ENCODE peak calls at places on chromosomes 1 and 21, in seven cellular contexts. One of them, this sample, is unnamed.

GRCh38 chr1:87051965-87052364 is 137.5 kb downstream of the HS2ST1 start:
- DNase-seq in body of pancreas: no peak
- DNase-seq in AG10803: no peak
- DNase-seq in AG09309: no peak
- DNase-seq in cardiac muscle cell: no peak
- DNase-seq in cardiac fibroblast: no peak
- DNase-seq in upper lobe of right lung: no peak
- DNase-seq in this sample: no peak

GRCh38 chr1:168227620-168228019 is 1.8 kb downstream of the SFT2D2 start:
- DNase-seq in upper lobe of right lung: no peak
- DNase-seq in cardiac fibroblast: no peak
- DNase-seq in AG09309: no peak
- DNase-seq in cardiac muscle cell: no peak
- DNase-seq in body of pancreas: no peak
- DNase-seq in AG10803: peak
- DNase-seq in this sample: no peak

GRCh38 chr1:111989531-111990025 is at the start of gene KCND3:
- DNase-seq in cardiac fibroblast: peak
- DNase-seq in cardiac muscle cell: peak
- DNase-seq in AG09309: no peak
- DNase-seq in upper lobe of right lung: peak
- DNase-seq in body of pancreas: peak
- DNase-seq in AG10803: peak
- DNase-seq in this sample: peak

GRCh38 chr1:12197483-12197880 is 30.7 kb downstream of the TNFRSF1B start:
- DNase-seq in body of pancreas: no peak
- DNase-seq in upper lobe of right lung: no peak
- DNase-seq in AG10803: no peak
- DNase-seq in cardiac fibroblast: no peak
- DNase-seq in cardiac muscle cell: no peak
- DNase-seq in AG09309: no peak
- DNase-seq in this sample: no peak

GRCh38 chr1:99069146-99069545 is 64.5 kb upstream of the PLPPR5 start:
- DNase-seq in cardiac muscle cell: no peak
- DNase-seq in body of pancreas: no peak
- DNase-seq in AG10803: no peak
- DNase-seq in AG09309: no peak
- DNase-seq in cardiac fibroblast: no peak
- DNase-seq in upper lobe of right lung: no peak
- DNase-seq in this sample: no peak

GRCh38 chr1:172699111-172699510 is 40.2 kb downstream of the FASLG start:
- DNase-seq in cardiac fibroblast: peak
- DNase-seq in AG09309: no peak
- DNase-seq in AG10803: peak
- DNase-seq in cardiac muscle cell: no peak
- DNase-seq in upper lobe of right lung: no peak
- DNase-seq in body of pancreas: no peak
- DNase-seq in this sample: peak

GRCh38 chr1:66350001-66350547 is 183.9 kb upstream of the SGIP1 start:
- DNase-seq in cardiac fibroblast: peak
- DNase-seq in AG10803: peak
- DNase-seq in upper lobe of right lung: no peak
- DNase-seq in body of pancreas: no peak
- DNase-seq in cardiac muscle cell: no peak
- DNase-seq in AG09309: no peak
- DNase-seq in this sample: no peak

GRCh38 chr1:93976711-93977328 is 67.6 kb upstream of the GCLM start:
- DNase-seq in upper lobe of right lung: no peak
- DNase-seq in AG09309: no peak
- DNase-seq in cardiac muscle cell: no peak
- DNase-seq in AG10803: no peak
- DNase-seq in cardiac fibroblast: no peak
- DNase-seq in body of pancreas: no peak
- DNase-seq in this sample: no peak

GRCh38 chr1:239016337-239016736 is 370.0 kb upstream of the CHRM3 start:
- DNase-seq in cardiac muscle cell: no peak
- DNase-seq in AG09309: no peak
- DNase-seq in cardiac fibroblast: no peak
- DNase-seq in upper lobe of right lung: no peak
- DNase-seq in body of pancreas: no peak
- DNase-seq in AG10803: no peak
- DNase-seq in this sample: no peak

GRCh38 chr21:32920474-32920873 is 105.3 kb upstream of the OLIG2 start:
- DNase-seq in AG09309: no peak
- DNase-seq in cardiac muscle cell: no peak
- DNase-seq in upper lobe of right lung: no peak
- DNase-seq in AG10803: no peak
- DNase-seq in cardiac fibroblast: no peak
- DNase-seq in body of pancreas: no peak
- DNase-seq in this sample: no peak

GRCh38 chr1:6358144-6358624 is 35.4 kb downstream of the ACOT7 start:
- DNase-seq in AG09309: no peak
- DNase-seq in upper lobe of right lung: no peak
- DNase-seq in AG10803: no peak
- DNase-seq in cardiac fibroblast: peak
- DNase-seq in cardiac muscle cell: no peak
- DNase-seq in body of pancreas: no peak
- DNase-seq in this sample: no peak

GRCh38 chr1:208256556-208256955 is 12.4 kb upstream of the PLXNA2 start:
- DNase-seq in cardiac muscle cell: no peak
- DNase-seq in upper lobe of right lung: no peak
- DNase-seq in cardiac fibroblast: no peak
- DNase-seq in body of pancreas: no peak
- DNase-seq in AG10803: no peak
- DNase-seq in AG09309: no peak
- DNase-seq in this sample: no peak

GRCh38 chr1:43225168-43225567 is 44.6 kb upstream of the TMEM125 start:
- DNase-seq in body of pancreas: no peak
- DNase-seq in AG10803: peak
- DNase-seq in cardiac fibroblast: peak
- DNase-seq in cardiac muscle cell: no peak
- DNase-seq in upper lobe of right lung: no peak
- DNase-seq in AG09309: no peak
- DNase-seq in this sample: no peak

GRCh38 chr21:27648560-27648959 is 681.7 kb upstream of the ADAMTS5 start:
- DNase-seq in cardiac fibroblast: peak
- DNase-seq in AG10803: peak
- DNase-seq in body of pancreas: no peak
- DNase-seq in AG09309: peak
- DNase-seq in upper lobe of right lung: no peak
- DNase-seq in cardiac muscle cell: no peak
- DNase-seq in this sample: no peak

GRCh38 chr1:109197163-109198042 is 16.3 kb upstream of the SARS1 start:
- DNase-seq in cardiac fibroblast: peak
- DNase-seq in cardiac muscle cell: peak
- DNase-seq in AG10803: peak
- DNase-seq in upper lobe of right lung: no peak
- DNase-seq in body of pancreas: no peak
- DNase-seq in AG09309: peak
- DNase-seq in this sample: peak

GRCh38 chr1:208907785-208908184 is 663.6 kb upstream of the PLXNA2 start:
- DNase-seq in upper lobe of right lung: no peak
- DNase-seq in AG09309: no peak
- DNase-seq in AG10803: no peak
- DNase-seq in body of pancreas: no peak
- DNase-seq in cardiac muscle cell: no peak
- DNase-seq in cardiac fibroblast: no peak
- DNase-seq in this sample: no peak

GRCh38 chr1:63917571-63918394 is 144.0 kb downstream of the ROR1 start:
- DNase-seq in body of pancreas: no peak
- DNase-seq in AG10803: no peak
- DNase-seq in upper lobe of right lung: no peak
- DNase-seq in cardiac fibroblast: no peak
- DNase-seq in AG09309: no peak
- DNase-seq in cardiac muscle cell: no peak
- DNase-seq in this sample: peak

GRCh38 chr1:88061106-88061829 is 622.8 kb upstream of the PKN2 start:
- DNase-seq in body of pancreas: peak
- DNase-seq in upper lobe of right lung: no peak
- DNase-seq in cardiac muscle cell: peak
- DNase-seq in cardiac fibroblast: peak
- DNase-seq in AG10803: peak
- DNase-seq in AG09309: peak
- DNase-seq in this sample: peak

GRCh38 chr1:31672988-31673387 is 28.3 kb upstream of the PEF1 start:
- DNase-seq in body of pancreas: no peak
- DNase-seq in cardiac fibroblast: no peak
- DNase-seq in cardiac muscle cell: no peak
- DNase-seq in AG09309: no peak
- DNase-seq in upper lobe of right lung: no peak
- DNase-seq in AG10803: no peak
- DNase-seq in this sample: no peak

GRCh38 chr1:112956503-112957132 is 622 bp upstream of the SLC16A1 start:
- DNase-seq in cardiac fibroblast: no peak
- DNase-seq in AG09309: no peak
- DNase-seq in AG10803: no peak
- DNase-seq in body of pancreas: no peak
- DNase-seq in cardiac muscle cell: no peak
- DNase-seq in upper lobe of right lung: no peak
- DNase-seq in this sample: no peak

GRCh38 chr21:29343517-29343916 is 44.8 kb downstream of the BACH1 start:
- DNase-seq in upper lobe of right lung: no peak
- DNase-seq in cardiac muscle cell: no peak
- DNase-seq in body of pancreas: peak
- DNase-seq in AG09309: no peak
- DNase-seq in AG10803: peak
- DNase-seq in cardiac fibroblast: peak
- DNase-seq in this sample: no peak

GRCh38 chr1:35461966-35462651 is 95.1 kb downstream of the KIAA0319L start:
- DNase-seq in cardiac fibroblast: no peak
- DNase-seq in cardiac muscle cell: no peak
- DNase-seq in AG10803: no peak
- DNase-seq in upper lobe of right lung: no peak
- DNase-seq in body of pancreas: no peak
- DNase-seq in AG09309: no peak
- DNase-seq in this sample: no peak

GRCh38 chr1:3465091-3465934 is 10.8 kb downstream of the ARHGEF16 start:
- DNase-seq in upper lobe of right lung: peak
- DNase-seq in body of pancreas: no peak
- DNase-seq in cardiac muscle cell: no peak
- DNase-seq in AG10803: no peak
- DNase-seq in cardiac fibroblast: no peak
- DNase-seq in AG09309: no peak
- DNase-seq in this sample: no peak

GRCh38 chr1:77540501-77541161 is 141.8 kb downstream of the ZZZ3 start:
- DNase-seq in AG10803: peak
- DNase-seq in AG09309: peak
- DNase-seq in upper lobe of right lung: no peak
- DNase-seq in cardiac muscle cell: no peak
- DNase-seq in body of pancreas: no peak
- DNase-seq in cardiac fibroblast: peak
- DNase-seq in this sample: no peak
- TF ChIP-seq CTCF in AG10803: no peak
- TF ChIP-seq CTCF in AG09309: no peak
- TF ChIP-seq CTCF in upper lobe of right lung: no peak
- TF ChIP-seq CTCF in cardiac muscle cell: no peak
- TF ChIP-seq CTCF in body of pancreas: no peak
- TF ChIP-seq CTCF in cardiac fibroblast: no peak
- TF ChIP-seq CTCF in this sample: no peak

DNA sequence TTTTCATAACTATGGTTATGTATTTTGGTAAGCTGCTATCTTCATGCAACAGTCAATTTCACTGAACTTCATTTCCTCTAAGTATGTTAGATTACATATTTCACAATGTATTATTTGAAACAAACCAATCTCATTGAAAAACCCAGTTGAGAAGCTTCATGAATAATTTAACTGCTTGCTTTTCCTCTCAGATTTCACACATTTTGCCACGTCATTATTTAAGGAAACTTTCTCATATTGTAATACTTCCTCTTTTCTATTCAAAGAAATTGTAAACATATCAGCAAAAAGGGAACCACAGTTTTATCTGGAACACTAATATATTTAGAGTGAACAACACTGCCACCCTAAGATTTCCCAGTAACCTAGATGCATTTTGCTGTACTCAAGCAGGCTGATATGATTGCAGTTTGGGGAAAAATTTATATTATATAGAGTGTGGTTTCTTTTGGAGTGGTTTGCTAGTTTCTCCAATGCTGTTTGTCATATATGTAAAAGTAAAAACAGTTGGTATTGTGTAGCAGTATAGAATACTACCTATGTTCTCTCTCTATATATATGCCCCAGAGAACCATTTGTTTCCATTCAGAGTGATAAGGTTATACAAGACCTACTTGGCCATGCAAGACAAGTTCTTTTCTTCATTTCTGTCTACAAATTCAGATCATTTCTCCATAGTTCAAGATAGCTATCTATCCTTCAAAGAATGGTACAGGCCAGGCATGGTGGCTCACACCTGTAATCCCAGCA is 28.4 kb upstream of the AHCTF1 start:
- DNase-seq in cardiac fibroblast: peak
- DNase-seq in cardiac muscle cell: no peak
- DNase-seq in AG09309: no peak
- DNase-seq in upper lobe of right lung: no peak
- DNase-seq in body of pancreas: no peak
- DNase-seq in AG10803: no peak
- DNase-seq in this sample: no peak
- TF ChIP-seq CTCF in cardiac fibroblast: no peak
- TF ChIP-seq CTCF in cardiac muscle cell: peak
- TF ChIP-seq CTCF in AG09309: no peak
- TF ChIP-seq CTCF in upper lobe of right lung: no peak
- TF ChIP-seq CTCF in body of pancreas: no peak
- TF ChIP-seq CTCF in AG10803: no peak
- TF ChIP-seq CTCF in this sample: no peak

GRCh38 chr1:230919201-230919600 is 50.9 kb upstream of the C1orf198 start:
- DNase-seq in cardiac fibroblast: no peak
- DNase-seq in AG10803: no peak
- DNase-seq in upper lobe of right lung: no peak
- DNase-seq in body of pancreas: no peak
- DNase-seq in AG09309: no peak
- DNase-seq in cardiac muscle cell: no peak
- DNase-seq in this sample: no peak

GRCh38 chr1:230916607-230917283 is 48.4 kb upstream of the C1orf198 start:
- DNase-seq in upper lobe of right lung: no peak
- DNase-seq in body of pancreas: no peak
- DNase-seq in AG10803: no peak
- DNase-seq in cardiac fibroblast: no peak
- DNase-seq in AG09309: no peak
- DNase-seq in cardiac muscle cell: no peak
- DNase-seq in this sample: no peak

GRCh38 chr1:230917284-230918135 is 49.2 kb upstream of the C1orf198 start:
- DNase-seq in AG09309: no peak
- DNase-seq in cardiac fibroblast: peak
- DNase-seq in AG10803: peak
- DNase-seq in body of pancreas: peak
- DNase-seq in upper lobe of right lung: peak
- DNase-seq in cardiac muscle cell: peak
- DNase-seq in this sample: peak

GRCh38 chr1:230926182-230926581 is 52.5 kb downstream of the TTC13 start:
- DNase-seq in cardiac muscle cell: no peak
- DNase-seq in body of pancreas: no peak
- DNase-seq in cardiac fibroblast: no peak
- DNase-seq in AG09309: no peak
- DNase-seq in AG10803: no peak
- DNase-seq in upper lobe of right lung: no peak
- DNase-seq in this sample: no peak

GRCh38 chr1:230922620-230923019 is 54.3 kb upstream of the C1orf198 start:
- DNase-seq in AG10803: no peak
- DNase-seq in upper lobe of right lung: no peak
- DNase-seq in AG09309: no peak
- DNase-seq in cardiac fibroblast: peak
- DNase-seq in body of pancreas: no peak
- DNase-seq in cardiac muscle cell: peak
- DNase-seq in this sample: no peak
- TF ChIP-seq CTCF in AG10803: peak
- TF ChIP-seq CTCF in upper lobe of right lung: no peak
- TF ChIP-seq CTCF in AG09309: no peak
- TF ChIP-seq CTCF in cardiac fibroblast: no peak
- TF ChIP-seq CTCF in body of pancreas: no peak
- TF ChIP-seq CTCF in cardiac muscle cell: peak
- TF ChIP-seq CTCF in this sample: no peak

GRCh38 chr21:17769049-17769845 is 49.9 kb downstream of the C21orf91 start:
- DNase-seq in cardiac muscle cell: no peak
- DNase-seq in body of pancreas: no peak
- DNase-seq in AG10803: peak
- DNase-seq in AG09309: peak
- DNase-seq in cardiac fibroblast: no peak
- DNase-seq in upper lobe of right lung: no peak
- DNase-seq in this sample: no peak
- TF ChIP-seq CTCF in cardiac muscle cell: no peak
- TF ChIP-seq CTCF in body of pancreas: no peak
- TF ChIP-seq CTCF in AG10803: no peak
- TF ChIP-seq CTCF in AG09309: no peak
- TF ChIP-seq CTCF in cardiac fibroblast: no peak
- TF ChIP-seq CTCF in upper lobe of right lung: no peak
- TF ChIP-seq CTCF in this sample: no peak